ENCODE peak calls at places on chromosomes 13 and 19, in five cellular contexts. L is HCT116, Q is endothelial cell of umbilical vein, I is H1, O is SK-N-SH. S is an unnamed sample.

GRCh38 chr13:112575680-112576079 is 12.3 kb downstream of the TUBGCP3 start:
- DNase-seq in O (peak; percentile 35), L (no peak), I (no peak), Q (peak; percentile 31), S (no peak)

GRCh38 chr19:48627211-48627864 is 8.0 kb downstream of the SPHK2 start:
- DNase-seq in I (no peak), Q (no peak), O (no peak), L (no peak), S (no peak)

GRCh38 chr19:30269638-30270037 is 102.5 kb upstream of the ZNF536 start:
- DNase-seq in I (no peak), L (no peak), O (no peak), Q (no peak), S (no peak)

GRCh38 chr13:43822969-43823368 is 36.2 kb upstream of the ENOX1 start:
- DNase-seq in O (no peak), Q (no peak), L (no peak), I (no peak), S (no peak)

GRCh38 chr13:34300559-34300958 is 482.6 kb downstream of the RFC3 start:
- DNase-seq in Q (no peak), I (no peak), O (no peak), L (no peak), S (no peak)

GRCh38 chr19:789473-790052 is 7.7 kb upstream of the PTBP1 start:
- DNase-seq in O (no peak), L (no peak), Q (peak; percentile 69), I (no peak), S (no peak)

GRCh38 chr19:1093330-1093729 is 1.8 kb downstream of the POLR2E start:
- DNase-seq in Q (no peak), O (no peak), I (no peak), L (no peak), S (no peak)

GRCh38 chr19:34308381-34309367 is 54.3 kb downstream of the GARRE1 start:
- DNase-seq in Q (no peak), I (no peak), L (no peak), O (no peak), S (peak; percentile 32)

GRCh38 chr19:43534811-43535761 is 2.1 kb downstream of the ZNF575 start:
- DNase-seq in Q (peak; percentile 66), O (peak; percentile 60), L (no peak), I (peak; percentile 76), S (no peak)

GRCh38 chr19:40467007-40467565 is 285 bp downstream of the SPTBN4 start:
- DNase-seq in O (peak; percentile 73), L (no peak), I (no peak), Q (no peak), S (no peak)

GRCh38 chr13:85853161-85853894 is 54.1 kb upstream of the SLITRK6 start:
- DNase-seq in I (no peak), L (no peak), O (no peak), Q (no peak), S (no peak)

DNA sequence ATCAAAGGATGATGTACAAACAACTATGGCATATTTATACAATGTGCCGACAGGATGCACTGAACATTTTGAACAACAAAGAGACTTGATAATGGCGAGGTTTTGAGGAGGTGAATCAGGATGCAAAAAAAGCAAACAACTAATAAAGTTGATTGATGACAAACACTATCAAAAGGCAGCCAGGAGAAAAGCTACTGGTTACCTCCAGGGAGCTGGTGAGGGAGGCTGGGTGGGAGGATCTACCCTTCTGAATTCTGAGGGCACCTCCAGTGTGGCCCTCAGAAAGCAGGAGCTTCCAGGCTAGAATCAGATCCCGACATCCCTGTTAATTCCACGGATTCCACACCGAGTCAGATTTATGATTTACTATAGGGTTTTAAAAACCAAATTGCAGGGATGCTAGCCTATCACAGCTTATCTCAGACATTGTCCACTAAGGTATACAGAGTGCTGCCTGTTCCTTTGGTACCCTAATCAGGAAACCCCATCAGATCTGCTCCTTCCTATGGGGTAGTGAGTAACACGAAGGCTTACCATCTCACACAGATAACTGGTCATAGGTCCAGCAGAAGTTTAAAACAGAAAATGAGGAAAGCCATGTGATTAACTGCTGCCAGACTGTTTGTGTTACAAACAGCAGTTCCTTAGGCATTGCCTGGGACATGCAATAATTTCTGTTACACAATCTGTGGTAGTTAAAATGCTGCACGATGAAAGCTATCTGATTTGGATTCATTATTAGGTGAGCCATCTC is 53.7 kb upstream of the ALOX5AP start:
- DNase-seq in Q (no peak), O (peak; percentile 31), L (no peak), I (no peak), S (no peak)
- TF ChIP-seq POLR2AphosphoS5 in Q (no peak), O (no peak), L (no peak), I (no peak), S (no peak)

DNA sequence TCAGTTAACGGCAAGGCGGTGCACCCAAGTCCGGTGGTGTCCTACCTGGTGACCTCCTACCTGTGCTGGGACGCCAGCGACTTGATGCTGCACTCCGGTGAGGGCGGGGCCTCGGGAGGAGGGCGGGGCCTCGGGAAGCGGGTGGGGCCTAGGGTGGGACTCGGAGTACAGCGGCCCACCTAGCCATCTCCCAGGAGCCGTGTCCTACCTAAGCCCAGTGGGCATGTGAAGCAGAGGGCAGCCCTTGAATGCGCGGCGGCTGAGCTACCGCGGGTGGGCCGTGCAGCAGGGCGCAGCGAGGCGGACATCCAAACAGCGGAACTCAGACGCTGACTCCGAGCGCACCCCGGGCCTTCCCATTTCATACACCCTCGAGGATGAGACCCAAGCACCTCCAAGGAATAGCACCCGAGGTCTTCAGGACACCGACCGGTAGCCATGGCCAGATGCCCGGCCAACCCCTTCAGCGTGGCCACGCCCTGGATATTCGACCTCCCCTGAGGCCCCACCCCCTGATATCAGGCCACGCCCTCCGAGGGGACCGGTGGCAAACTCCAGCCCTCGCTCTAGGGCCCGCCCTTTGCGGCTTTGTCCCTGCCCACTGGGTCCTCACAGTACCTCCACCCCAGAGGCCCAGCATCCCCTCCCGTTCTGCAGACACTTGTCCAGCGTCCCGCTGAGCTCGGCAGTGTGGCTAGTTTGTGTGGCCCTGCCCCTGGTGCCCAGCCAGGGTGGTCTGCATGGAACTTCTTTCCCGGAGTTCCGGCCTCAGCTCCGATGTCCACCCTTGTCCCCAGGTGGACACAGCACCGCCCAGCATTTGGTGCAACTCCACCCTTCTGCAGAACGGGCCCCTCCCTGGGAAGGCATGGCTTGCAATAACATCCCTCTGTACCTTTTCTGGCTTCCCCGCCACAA is 5.4 kb downstream of the KLK1 start:
- DNase-seq in Q (peak; percentile 29), I (peak; percentile 65), O (peak; percentile 95), L (peak; percentile 48), S (no peak)
- H3K4me3 ChIP-seq in Q (peak overlapping the region; percentile 31), I (peak overlapping the region; percentile 80), O (peak overlapping the region; percentile 52), L (peak overlapping the region; percentile 64), S (peak overlapping the region; percentile 59)

GRCh38 chr13:46659413-46660065 is 106.6 kb downstream of the LRCH1 start:
- DNase-seq in I (no peak), Q (no peak), O (no peak), L (no peak), S (no peak)

GRCh38 chr13:46660408-46660807 is 107.4 kb downstream of the LRCH1 start:
- DNase-seq in O (no peak), I (no peak), Q (no peak), L (no peak), S (no peak)

GRCh38 chr13:46655727-46656180 is 102.8 kb downstream of the LRCH1 start:
- DNase-seq in Q (peak; percentile 75), I (no peak), L (no peak), O (no peak), S (no peak)

GRCh38 chr13:46656786-46657185 is 103.8 kb downstream of the LRCH1 start:
- DNase-seq in L (no peak), O (no peak), Q (peak; percentile 55), I (no peak), S (no peak)

DNA sequence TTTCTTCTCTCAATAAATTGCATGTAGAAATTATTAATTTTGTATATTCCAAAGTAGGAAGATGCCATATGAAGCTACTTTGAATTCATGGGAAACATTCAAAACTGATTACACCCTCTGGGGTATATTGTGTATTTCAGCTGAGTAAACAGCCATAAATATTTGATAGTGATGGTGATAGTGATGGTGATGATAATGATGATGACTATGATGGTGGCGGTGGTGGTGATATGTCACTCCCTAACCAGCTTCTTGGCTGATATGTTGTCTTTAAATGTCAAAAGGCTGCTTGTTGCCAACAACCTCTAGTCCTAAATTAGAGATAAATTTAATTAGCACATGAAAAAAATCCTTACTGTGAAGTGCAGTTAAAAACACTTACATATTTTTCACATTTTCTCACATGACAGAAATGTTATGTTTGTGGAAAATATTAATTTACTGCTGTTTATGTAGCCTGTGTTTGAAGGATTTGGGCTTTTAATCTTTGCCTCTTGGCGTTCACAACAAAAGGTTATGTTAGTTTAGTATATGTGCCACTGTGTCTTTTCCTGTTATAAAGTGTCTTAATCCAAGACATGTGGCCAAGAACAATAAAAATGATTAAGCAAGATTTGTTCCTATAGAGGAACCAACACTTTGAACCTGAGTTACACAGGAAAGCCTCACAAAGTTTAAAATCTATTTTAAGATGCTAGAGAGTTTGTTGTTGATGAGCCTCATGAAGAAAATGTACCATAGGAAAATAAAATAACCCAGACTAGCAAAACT is 102.2 kb downstream of the LRCH1 start:
- DNase-seq in I (no peak), Q (peak; percentile 86), O (no peak), L (no peak), S (peak; percentile 42)
- H3K9ac ChIP-seq in I (no peak overlapping the region), Q (peak overlapping the region; percentile 80), O (no peak overlapping the region), L (no peak overlapping the region), S (no peak overlapping the region)

GRCh38 chr19:17406039-17406886 is 833 bp upstream of the BST2 start:
- DNase-seq in I (no peak), L (no peak), Q (peak; percentile 41), O (peak; percentile 10), S (no peak)
- TF ChIP-seq POLR2AphosphoS5 in I (no peak), L (peak; percentile 89), Q (no peak), O (no peak), S (no peak)

DNA sequence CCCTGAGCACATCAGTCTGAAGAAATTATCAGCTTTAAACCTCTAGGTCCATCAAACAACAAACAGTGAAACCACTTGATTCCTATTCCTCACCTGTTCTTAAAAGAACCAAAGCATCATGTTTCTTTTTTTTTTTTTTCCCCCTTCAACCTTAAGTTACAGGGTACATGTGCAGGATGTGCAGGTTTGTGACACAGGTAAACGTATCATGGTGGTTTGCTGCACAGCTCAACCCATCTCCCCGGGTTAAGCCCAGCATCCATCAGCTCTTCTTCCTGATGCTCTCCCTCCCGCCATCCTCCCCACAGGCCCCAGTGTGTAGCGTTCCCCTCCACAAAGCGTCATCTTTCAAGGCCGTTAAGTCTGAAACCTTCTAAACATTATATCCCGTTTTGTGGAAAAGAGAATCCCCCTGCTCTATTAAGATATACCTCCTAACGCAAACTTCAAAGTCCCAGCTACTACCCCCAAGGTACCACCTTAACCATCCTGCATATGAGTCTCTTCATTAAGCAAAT is 10.9 kb downstream of the USP12 start:
- DNase-seq in Q (no peak), O (no peak), L (no peak), I (no peak), S (no peak)
- H3K4me3 ChIP-seq in Q (no peak overlapping the region), O (no peak overlapping the region), L (no peak overlapping the region), I (no peak overlapping the region), S (no peak overlapping the region)

GRCh38 chr13:26186141-26186870 is 35.8 kb downstream of the RNF6 start:
- DNase-seq in I (peak; percentile 91), L (peak; percentile 65), Q (peak; percentile 92), O (peak; percentile 90), S (peak; percentile 26)
- H3K9ac ChIP-seq in I (peak overlapping the region; percentile 2), L (no peak overlapping the region), Q (peak overlapping the region; percentile 55), O (peak overlapping the region; percentile 33), S (peak overlapping the region; percentile 29)

GRCh38 chr13:51556740-51557139 is 27.5 kb upstream of the WDFY2 start:
- DNase-seq in O (no peak), Q (no peak), L (no peak), I (no peak), S (no peak)
- TF ChIP-seq POLR2AphosphoS5 in O (no peak), Q (no peak), L (no peak), I (no peak), S (no peak)